ENCODE peak calls at places on chromosome 6, in eight cellular contexts. K is activated CD8-positive, alpha-beta memory T cell treated with anti-CD3 and anti-CD28 coated beads for 48 hours; D is T-helper 9 cell; U is ELR; R is amygdala; X is left cardiac atrium; E is T-cell; C is GDM1. Q is an unnamed sample.
A peak's percentile ranks its signal among the peaks of the same experiment; 100 is the strongest.

GRCh38 chr6:162785632-162786242 is 58.0 kb downstream of the PACRG start:
- DNase-seq in K (no peak), D (no peak), U (no peak), R (no peak), X (peak; percentile 45), E (no peak), C (no peak), Q (no peak)

GRCh38 chr6:144104898-144105487 is 9.6 kb upstream of the SF3B5 start:
- DNase-seq in K (no peak), D (no peak), U (peak; percentile 79), R (no peak), X (no peak), E (no peak), C (peak; percentile 51), Q (no peak)

GRCh38 chr6:37525460-37526357 is 26.0 kb upstream of the CCDC167 start:
- DNase-seq in K (no peak), D (no peak), U (peak; percentile 47), R (no peak), X (no peak), E (no peak), C (no peak), Q (no peak)

GRCh38 chr6:74182992-74183391 is 487.0 kb downstream of the CD109 start:
- DNase-seq in K (no peak), D (no peak), U (no peak), R (no peak), X (no peak), E (no peak), C (no peak), Q (no peak)

GRCh38 chr6:155297669-155298068 is 16.6 kb downstream of the TFB1M start:
- DNase-seq in K (no peak), D (no peak), U (no peak), R (no peak), X (no peak), E (no peak), C (no peak), Q (no peak)

GRCh38 chr6:128111096-128111495 is 210.2 kb upstream of the THEMIS start:
- DNase-seq in K (no peak), D (no peak), U (no peak), R (no peak), X (no peak), E (no peak), C (no peak), Q (no peak)

GRCh38 chr6:170522565-170523183 is 30.4 kb downstream of the PSMB1 start:
- DNase-seq in K (no peak), D (no peak), U (peak; percentile 32), R (no peak), X (peak; percentile 28), E (no peak), C (peak; percentile 32), Q (no peak)

GRCh38 chr6:133553652-133554051 is 312.5 kb downstream of the EYA4 start:
- DNase-seq in K (no peak), D (no peak), U (peak; percentile 73), R (peak; percentile 32), X (peak; percentile 37), E (no peak), C (no peak), Q (no peak)

GRCh38 chr6:154001494-154002285 is 37.4 kb upstream of the OPRM1 start:
- DNase-seq in K (no peak), D (no peak), U (no peak), R (peak; percentile 21), X (no peak), E (no peak), C (no peak), Q (no peak)

GRCh38 chr6:35370799-35371493 is 28.6 kb downstream of the PPARD start:
- DNase-seq in K (no peak), D (no peak), U (no peak), R (peak; percentile 53), X (peak; percentile 27), E (no peak), C (no peak), Q (no peak)

GRCh38 chr6:1605822-1606532 is 3.7 kb upstream of the FOXC1 start:
- DNase-seq in K (no peak), D (no peak), U (no peak), R (no peak), X (no peak), E (no peak), C (no peak), Q (no peak)

GRCh38 chr6:35471836-35472345 is 3.7 kb downstream of the RPL10A start:
- DNase-seq in K (no peak), D (no peak), U (peak; percentile 18), R (no peak), X (no peak), E (no peak), C (no peak), Q (no peak)

GRCh38 chr6:3456395-3456767 is 469 bp downstream of the SLC22A23 start:
- DNase-seq in K (no peak), D (no peak), U (peak; percentile 12), R (no peak), X (no peak), E (no peak), C (no peak), Q (peak; percentile 53)

GRCh38 chr6:125749864-125750691 is 646 bp downstream of the HEY2 start:
- DNase-seq in K (no peak), D (no peak), U (no peak), R (peak; percentile 59), X (no peak), E (no peak), C (no peak), Q (no peak)

GRCh38 chr6:22568854-22569253 is 512 bp upstream of the HDGFL1 start:
- DNase-seq in K (no peak), D (no peak), U (no peak), R (no peak), X (no peak), E (no peak), C (no peak), Q (no peak)